ENCODE peak calls at places on chromosomes 2 and 18, in five cellular contexts. One of them, this sample, is unnamed.

GRCh38 chr18:41993151-41993550 is 38.1 kb downstream of the PIK3C3 start:
- DNase-seq in CD8-positive, alpha-beta memory T cell: no peak
- DNase-seq in right atrium auricular region: no peak
- DNase-seq in left ventricle myocardium superior: no peak
- DNase-seq in epithelial cell of prostate: no peak
- DNase-seq in this sample: no peak

GRCh38 chr18:44778788-44779187 is 98.1 kb downstream of the SETBP1 start:
- DNase-seq in CD8-positive, alpha-beta memory T cell: no peak
- DNase-seq in right atrium auricular region: no peak
- DNase-seq in left ventricle myocardium superior: no peak
- DNase-seq in epithelial cell of prostate: no peak
- DNase-seq in this sample: no peak

GRCh38 chr2:120684225-120684624 is 51.4 kb upstream of the GLI2 start:
- DNase-seq in CD8-positive, alpha-beta memory T cell: no peak
- DNase-seq in right atrium auricular region: no peak
- DNase-seq in left ventricle myocardium superior: no peak
- DNase-seq in epithelial cell of prostate: no peak
- DNase-seq in this sample: no peak

GRCh38 chr18:13159579-13159978 is 59.0 kb upstream of the LDLRAD4 start:
- DNase-seq in CD8-positive, alpha-beta memory T cell: peak
- DNase-seq in right atrium auricular region: no peak
- DNase-seq in left ventricle myocardium superior: no peak
- DNase-seq in epithelial cell of prostate: no peak
- DNase-seq in this sample: peak

GRCh38 chr2:43759195-43759594 is 14.6 kb upstream of the DYNC2LI1 start:
- DNase-seq in CD8-positive, alpha-beta memory T cell: no peak
- DNase-seq in right atrium auricular region: no peak
- DNase-seq in left ventricle myocardium superior: no peak
- DNase-seq in epithelial cell of prostate: peak
- DNase-seq in this sample: no peak

GRCh38 chr18:57438669-57439616 is 3.8 kb downstream of the ONECUT2 start:
- DNase-seq in CD8-positive, alpha-beta memory T cell: no peak
- DNase-seq in right atrium auricular region: no peak
- DNase-seq in left ventricle myocardium superior: no peak
- DNase-seq in epithelial cell of prostate: no peak
- DNase-seq in this sample: no peak

GRCh38 chr2:223922308-223922707 is 22.8 kb downstream of the WDFY1 start:
- DNase-seq in CD8-positive, alpha-beta memory T cell: no peak
- DNase-seq in right atrium auricular region: no peak
- DNase-seq in left ventricle myocardium superior: no peak
- DNase-seq in epithelial cell of prostate: no peak
- DNase-seq in this sample: no peak

GRCh38 chr2:236089271-236090026 is 78.7 kb downstream of the GBX2 start:
- DNase-seq in CD8-positive, alpha-beta memory T cell: no peak
- DNase-seq in right atrium auricular region: no peak
- DNase-seq in left ventricle myocardium superior: no peak
- DNase-seq in epithelial cell of prostate: no peak
- DNase-seq in this sample: no peak

GRCh38 chr2:138071720-138072719 is 107.7 kb downstream of the HNMT start:
- DNase-seq in CD8-positive, alpha-beta memory T cell: no peak
- DNase-seq in right atrium auricular region: no peak
- DNase-seq in left ventricle myocardium superior: no peak
- DNase-seq in epithelial cell of prostate: peak
- DNase-seq in this sample: no peak

GRCh38 chr2:226898925-226899324 is 63.1 kb downstream of the RHBDD1 start:
- DNase-seq in CD8-positive, alpha-beta memory T cell: no peak
- DNase-seq in right atrium auricular region: no peak
- DNase-seq in left ventricle myocardium superior: no peak
- DNase-seq in epithelial cell of prostate: no peak
- DNase-seq in this sample: no peak

GRCh38 chr2:190849774-190850173 is 30.8 kb upstream of the GLS start:
- DNase-seq in CD8-positive, alpha-beta memory T cell: no peak
- DNase-seq in right atrium auricular region: no peak
- DNase-seq in left ventricle myocardium superior: peak
- DNase-seq in epithelial cell of prostate: no peak
- DNase-seq in this sample: no peak

GRCh38 chr2:65622951-65623525 is 190.6 kb upstream of the SPRED2 start:
- DNase-seq in CD8-positive, alpha-beta memory T cell: no peak
- DNase-seq in right atrium auricular region: no peak
- DNase-seq in left ventricle myocardium superior: no peak
- DNase-seq in epithelial cell of prostate: no peak
- DNase-seq in this sample: no peak

GRCh38 chr2:10141736-10142639 is 19.4 kb downstream of the RRM2 start:
- DNase-seq in CD8-positive, alpha-beta memory T cell: no peak
- DNase-seq in right atrium auricular region: no peak
- DNase-seq in left ventricle myocardium superior: peak
- DNase-seq in epithelial cell of prostate: no peak
- DNase-seq in this sample: no peak

GRCh38 chr2:236852100-236852976 is 233.4 kb upstream of the COPS8 start:
- DNase-seq in CD8-positive, alpha-beta memory T cell: no peak
- DNase-seq in right atrium auricular region: no peak
- DNase-seq in left ventricle myocardium superior: no peak
- DNase-seq in epithelial cell of prostate: no peak
- DNase-seq in this sample: peak

GRCh38 chr2:10331033-10331701 is 28.5 kb downstream of the HPCAL1 start:
- DNase-seq in CD8-positive, alpha-beta memory T cell: peak
- DNase-seq in right atrium auricular region: no peak
- DNase-seq in left ventricle myocardium superior: peak
- DNase-seq in epithelial cell of prostate: no peak
- DNase-seq in this sample: peak